ENCODE peak calls at places on chromosome 10, in seven cellular contexts. A, T, M, S, F, Y and I are unnamed samples.

GRCh38 chr10:75552171-75552570 is 120.7 kb downstream of the LRMDA start:
- DNase-seq in S (no peak), T (no peak), A (no peak), F (no peak), M (no peak), Y (no peak), I (no peak)

GRCh38 chr10:90919683-90920574 is 958 bp downstream of the ANKRD1 start:
- DNase-seq in A (peak), M (no peak), S (no peak), Y (no peak), F (no peak), T (no peak), I (no peak)

GRCh38 chr10:31583358-31583757 is 264.3 kb downstream of the ZEB1 start:
- DNase-seq in S (no peak), F (no peak), M (no peak), Y (no peak), T (no peak), A (no peak), I (no peak)

GRCh38 chr10:105535478-105535877 is 894.4 kb downstream of the SORCS3 start:
- DNase-seq in A (no peak), Y (no peak), S (no peak), M (no peak), T (no peak), F (no peak), I (no peak)

GRCh38 chr10:117544729-117545140 is 2.2 kb downstream of the EMX2 start:
- DNase-seq in A (no peak), Y (no peak), S (no peak), M (no peak), T (no peak), F (no peak), I (peak)

GRCh38 chr10:72335394-72336258 is 19.1 kb downstream of the DNAJB12 start:
- DNase-seq in S (peak), T (no peak), A (peak), Y (peak), F (peak), M (no peak), I (peak)

GRCh38 chr10:129483427-129484010 is 16.5 kb downstream of the MGMT start:
- DNase-seq in S (no peak), T (peak), F (no peak), M (no peak), A (peak), Y (no peak), I (no peak)

GRCh38 chr10:91219371-91220193 is 881 bp upstream of the PCGF5 start:
- DNase-seq in A (no peak), F (no peak), Y (no peak), S (no peak), M (no peak), T (no peak), I (no peak)

GRCh38 chr10:62817763-62818425 is 1.7 kb upstream of the EGR2 start:
- DNase-seq in M (peak), Y (peak), F (peak), A (peak), S (peak), T (peak), I (peak)

GRCh38 chr10:112552593-112553110 is 105.6 kb downstream of the VTI1A start:
- DNase-seq in F (no peak), T (no peak), M (no peak), S (no peak), A (no peak), Y (no peak), I (no peak)

GRCh38 chr10:123703195-123703790 is 37.1 kb downstream of the GPR26 start:
- DNase-seq in Y (no peak), A (no peak), S (no peak), T (no peak), F (no peak), M (no peak), I (no peak)

GRCh38 chr10:7553531-7553930 is 113.2 kb downstream of the ITIH5 start:
- DNase-seq in Y (no peak), M (no peak), A (no peak), S (no peak), T (no peak), F (no peak), I (no peak)

GRCh38 chr10:110211455-110211843 is 4.0 kb downstream of the MXI1 start:
- DNase-seq in F (no peak), Y (no peak), T (no peak), M (no peak), S (no peak), A (no peak), I (no peak)

GRCh38 chr10:103854265-103854686 is 1.1 kb downstream of the SH3PXD2A start:
- DNase-seq in A (no peak), F (no peak), S (no peak), M (no peak), T (peak), Y (no peak), I (peak)

GRCh38 chr10:89369142-89370105 is 8.4 kb upstream of the IFIT1B start:
- DNase-seq in A (peak), M (no peak), T (peak), F (no peak), Y (no peak), S (no peak), I (no peak)

GRCh38 chr10:99906470-99906869 is 103.3 kb downstream of the DNMBP start:
- DNase-seq in M (peak), Y (peak), F (peak), S (no peak), T (peak), A (peak), I (peak)

GRCh38 chr10:63504145-63504881 is 16.9 kb upstream of the REEP3 start:
- DNase-seq in T (no peak), S (no peak), F (no peak), Y (no peak), M (no peak), A (no peak), I (no peak)

GRCh38 chr10:70666960-70667798 is 5.1 kb upstream of the ADAMTS14 start:
- DNase-seq in M (no peak), Y (no peak), S (no peak), A (no peak), F (no peak), T (no peak), I (no peak)

GRCh38 chr10:28087675-28088351 is 88.9 kb upstream of the ODAD2 start:
- DNase-seq in F (no peak), T (peak), A (peak), S (no peak), Y (no peak), M (no peak), I (no peak)

GRCh38 chr10:3231951-3232730 is 59.6 kb upstream of the PITRM1 start:
- DNase-seq in A (no peak), Y (no peak), T (no peak), F (no peak), M (no peak), S (no peak), I (no peak)

GRCh38 chr10:112584276-112584675 is 137.3 kb downstream of the VTI1A start:
- DNase-seq in M (no peak), A (no peak), Y (no peak), T (no peak), F (no peak), S (no peak), I (no peak)

GRCh38 chr10:121732676-121733445 is 134.6 kb upstream of the FGFR2 start:
- DNase-seq in F (no peak), A (no peak), M (no peak), Y (no peak), S (no peak), T (no peak), I (no peak)

GRCh38 chr10:46094931-46095755 is 49.1 kb upstream of the MSMB start:
- DNase-seq in S (no peak), T (no peak), Y (no peak), A (no peak), M (no peak), F (no peak), I (no peak)

GRCh38 chr10:59279991-59280390 is 82.4 kb downstream of the FAM13C start:
- DNase-seq in F (no peak), T (no peak), Y (no peak), A (no peak), S (no peak), M (no peak), I (no peak)
- H3K27ac ChIP-seq in F (no peak), T (no peak), Y (no peak), A (no peak), S (no peak), M (no peak), I (no peak)

GRCh38 chr10:78381072-78381471 is 347.4 kb downstream of the RPS24 start:
- DNase-seq in S (no peak), A (no peak), M (no peak), T (no peak), Y (no peak), F (no peak), I (no peak)
- TF ChIP-seq CTCF in S (no peak), A (peak), M (peak), T (no peak), Y (no peak), F (no peak), I (no peak)

GRCh38 chr10:78194539-78195402 is 161.1 kb downstream of the RPS24 start:
- DNase-seq in M (no peak), T (no peak), S (no peak), F (no peak), A (no peak), Y (peak), I (no peak)
- TF ChIP-seq POLR2A in M (no peak), T (no peak), S (no peak), F (no peak), A (no peak), Y (no peak), I (no peak)

DNA sequence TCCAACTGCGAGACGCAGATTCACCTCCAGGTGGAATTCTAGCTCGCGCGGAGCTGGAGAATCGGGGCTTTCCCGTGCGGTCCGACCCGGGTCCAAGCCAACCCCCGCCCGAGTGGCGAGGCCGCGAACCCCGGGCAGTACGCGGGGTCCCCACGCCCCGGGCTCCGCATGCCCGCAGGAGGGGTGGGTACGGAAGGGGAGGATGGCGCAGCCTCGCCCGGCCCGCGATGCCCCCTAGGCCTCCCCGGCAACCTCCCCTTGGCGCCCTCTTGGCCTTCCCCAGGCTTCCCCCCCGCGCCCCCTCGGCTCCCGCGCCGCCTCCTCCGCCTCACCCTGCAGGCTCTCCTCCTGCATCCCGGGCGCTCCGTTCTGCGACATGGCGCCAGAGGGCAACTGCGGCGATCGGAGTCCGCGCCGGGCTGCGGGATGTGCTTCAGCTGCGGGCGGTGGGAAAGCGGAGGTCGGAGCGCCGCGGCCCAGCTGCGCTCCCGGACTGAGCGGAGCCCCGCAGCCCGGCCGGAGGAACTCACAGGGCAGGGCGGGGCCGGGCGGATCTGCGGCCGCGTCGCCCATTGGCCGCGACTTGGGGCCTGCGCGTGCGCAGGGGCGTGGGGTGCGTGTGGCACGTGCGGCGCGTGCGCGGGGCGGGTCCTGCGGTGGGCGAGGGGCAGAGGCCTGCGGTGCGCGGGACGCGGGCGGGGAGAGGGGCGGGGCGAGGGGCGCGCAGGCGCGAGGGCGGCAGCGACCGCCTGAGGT is at the start of gene BNIP3:
- DNase-seq in M (peak), T (peak), A (peak), S (peak), F (peak), Y (peak), I (peak)
- H3K27ac ChIP-seq in M (peak), T (peak), A (peak), S (peak), F (peak), Y (peak), I (peak)